ENCODE peak calls at places on chromosome 21, in six cellular contexts. X is pancreas, P is PC-9, E is mucosa of descending colon, Q is neural progenitor cell, V is Peyer's patch. H is an unnamed sample.

GRCh38 chr21:17931080-17931479 is 111.9 kb upstream of the C21orf91 start:
- DNase-seq in X (no peak), P (no peak), E (no peak), Q (no peak), V (no peak), H (no peak)

GRCh38 chr21:31553926-31554325 is 105.6 kb upstream of the SOD1 start:
- DNase-seq in X (no peak), P (no peak), E (no peak), Q (no peak), V (no peak), H (no peak)

GRCh38 chr21:43333301-43334062 is 93.4 kb downstream of the SIK1 start:
- DNase-seq in X (peak; percentile 41), P (peak; percentile 85), E (peak; percentile 36), Q (peak; percentile 54), V (no peak), H (no peak)

GRCh38 chr21:42991992-42992740 is 17.8 kb downstream of the PKNOX1 start:
- DNase-seq in X (no peak), P (peak; percentile 29), E (peak; percentile 34), Q (no peak), V (no peak), H (peak; percentile 29)

GRCh38 chr21:31117046-31117916 is 79.0 kb upstream of the KRTAP19-8 start:
- DNase-seq in X (no peak), P (peak; percentile 28), E (no peak), Q (no peak), V (no peak), H (no peak)

GRCh38 chr21:25573409-25574206 is 33.7 kb downstream of the MRPL39 start:
- DNase-seq in X (no peak), P (peak; percentile 10), E (no peak), Q (no peak), V (peak; percentile 29), H (no peak)

GRCh38 chr21:33991091-33991490 is 75.5 kb upstream of the ATP5PO start:
- DNase-seq in X (no peak), P (no peak), E (no peak), Q (no peak), V (no peak), H (no peak)

GRCh38 chr21:44592446-44593365 is at the start of gene KRTAP10-6:
- DNase-seq in X (no peak), P (no peak), E (no peak), Q (no peak), V (no peak), H (peak; percentile 59)

GRCh38 chr21:45542242-45542666 is at the start of gene SLC19A1:
- DNase-seq in X (peak; percentile 45), P (peak; percentile 58), E (peak; percentile 71), Q (peak; percentile 82), V (peak; percentile 69), H (peak; percentile 81)

GRCh38 chr21:18620421-18620820 is 216.8 kb upstream of the TMPRSS15 start:
- DNase-seq in X (no peak), P (no peak), E (no peak), Q (no peak), V (no peak), H (no peak)

GRCh38 chr21:45640001-45640887 is 3.3 kb upstream of the PCBP3 start:
- DNase-seq in X (no peak), P (no peak), E (peak; percentile 33), Q (no peak), V (no peak), H (no peak)

GRCh38 chr21:13854638-13855037 is 245.1 kb downstream of the POTED start:
- DNase-seq in X (no peak), P (no peak), E (no peak), Q (no peak), V (no peak), H (no peak)

GRCh38 chr21:45972716-45973474 is 8.7 kb upstream of the COL6A1 start:
- DNase-seq in X (no peak), P (no peak), E (no peak), Q (peak; percentile 61), V (no peak), H (peak; percentile 57)

GRCh38 chr21:29656504-29657227 is 283.1 kb downstream of the GRIK1 start:
- DNase-seq in X (no peak), P (peak; percentile 2), E (no peak), Q (no peak), V (no peak), H (no peak)

GRCh38 chr21:26719750-26720149 is 125.5 kb downstream of the ADAMTS1 start:
- DNase-seq in X (no peak), P (no peak), E (no peak), Q (no peak), V (no peak), H (no peak)

GRCh38 chr21:43654806-43655489 is 4.3 kb downstream of the HSF2BP start:
- DNase-seq in X (no peak), P (peak; percentile 23), E (no peak), Q (no peak), V (no peak), H (no peak)

GRCh38 chr21:45805321-45805720 is 161.8 kb downstream of the PCBP3 start:
- DNase-seq in X (no peak), P (no peak), E (no peak), Q (no peak), V (no peak), H (peak; percentile 31)

DNA sequence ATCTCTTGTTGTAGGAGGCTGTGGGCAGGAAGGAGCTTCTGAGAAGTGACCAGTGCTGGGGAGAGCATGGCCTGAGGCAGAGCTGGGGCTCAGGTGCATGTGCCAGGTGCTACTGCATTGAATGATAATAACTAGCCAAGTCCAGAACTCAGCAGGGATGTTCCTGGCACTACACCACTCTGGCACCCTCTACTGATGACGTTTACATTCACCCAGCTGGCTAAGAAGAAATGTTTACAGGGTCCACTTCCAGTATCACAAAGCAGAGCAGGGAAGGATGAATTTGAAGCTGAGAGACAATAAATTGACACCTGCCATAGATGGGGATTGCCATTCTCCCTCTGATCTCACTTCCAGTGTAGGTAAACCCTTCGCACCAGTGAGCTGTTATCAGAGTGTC is 411.8 kb downstream of the SETD4 start:
- DNase-seq in X (peak; percentile 27), P (no peak), E (no peak), Q (no peak), V (no peak), H (no peak)
- TF ChIP-seq CTCF in X (no peak), P (no peak), E (no peak), Q (no peak), V (no peak), H (no peak)

GRCh38 chr21:36257657-36258056 is 62.3 kb upstream of the MORC3 start:
- DNase-seq in X (no peak), P (no peak), E (no peak), Q (no peak), V (no peak), H (no peak)

GRCh38 chr21:36261459-36261858 is 58.5 kb upstream of the MORC3 start:
- DNase-seq in X (no peak), P (no peak), E (no peak), Q (no peak), V (no peak), H (no peak)

GRCh38 chr21:36263797-36264196 is 56.2 kb upstream of the MORC3 start:
- DNase-seq in X (no peak), P (no peak), E (no peak), Q (no peak), V (peak; percentile 40), H (no peak)

GRCh38 chr21:36260030-36260787 is 59.8 kb upstream of the MORC3 start:
- DNase-seq in X (peak; percentile 40), P (peak; percentile 29), E (peak; percentile 83), Q (peak; percentile 37), V (peak; percentile 54), H (no peak)

GRCh38 chr21:36260802-36261201 is 59.2 kb upstream of the MORC3 start:
- DNase-seq in X (no peak), P (no peak), E (no peak), Q (no peak), V (no peak), H (no peak)
- H3K9me3 ChIP-seq in X (no peaks in the 10 kb centered on the region), P (no peaks in the 10 kb centered on the region), E (no peaks in the 10 kb centered on the region), Q (no peaks in the 10 kb centered on the region), V (no peaks in the 10 kb centered on the region), H (no peaks in the 10 kb centered on the region)

GRCh38 chr21:32916522-32917099 is 109.1 kb upstream of the OLIG2 start:
- DNase-seq in X (no peak), P (no peak), E (no peak), Q (no peak), V (no peak), H (no peak)
- TF ChIP-seq CTCF in X (no peak), P (peak; percentile 36), E (no peak), Q (peak; percentile 17), V (no peak), H (no peak)

GRCh38 chr21:36696640-36697472 is 2.1 kb upstream of the SIM2 start:
- DNase-seq in X (no peak), P (no peak), E (no peak), Q (peak; percentile 58), V (no peak), H (peak; percentile 51)
- H3K9me3 ChIP-seq in X (no peaks in the 10 kb centered on the region), P (no peaks in the 10 kb centered on the region), E (no peaks in the 10 kb centered on the region), Q (no peaks in the 10 kb centered on the region), V (no peaks in the 10 kb centered on the region), H (peaks cover 5% of the 10 kb centered on the region)

GRCh38 chr21:41954654-41955499 is 1.1 kb upstream of the C2CD2 start:
- DNase-seq in X (no peak), P (no peak), E (no peak), Q (no peak), V (no peak), H (no peak)

GRCh38 chr21:41957991-41958766 is 4.4 kb upstream of the C2CD2 start:
- DNase-seq in X (peak; percentile 44), P (peak; percentile 85), E (peak; percentile 57), Q (no peak), V (no peak), H (peak; percentile 75)

GRCh38 chr21:41955516-41955915 is 1.7 kb upstream of the C2CD2 start:
- DNase-seq in X (no peak), P (no peak), E (no peak), Q (no peak), V (no peak), H (no peak)

GRCh38 chr21:41958886-41959563 is 5.2 kb upstream of the C2CD2 start:
- DNase-seq in X (no peak), P (peak; percentile 88), E (no peak), Q (no peak), V (no peak), H (peak; percentile 91)

GRCh38 chr21:41956926-41957729 is 3.3 kb upstream of the C2CD2 start:
- DNase-seq in X (no peak), P (no peak), E (no peak), Q (no peak), V (no peak), H (no peak)
- TF ChIP-seq CTCF in X (no peak), P (no peak), E (no peak), Q (no peak), V (no peak), H (no peak)

DNA sequence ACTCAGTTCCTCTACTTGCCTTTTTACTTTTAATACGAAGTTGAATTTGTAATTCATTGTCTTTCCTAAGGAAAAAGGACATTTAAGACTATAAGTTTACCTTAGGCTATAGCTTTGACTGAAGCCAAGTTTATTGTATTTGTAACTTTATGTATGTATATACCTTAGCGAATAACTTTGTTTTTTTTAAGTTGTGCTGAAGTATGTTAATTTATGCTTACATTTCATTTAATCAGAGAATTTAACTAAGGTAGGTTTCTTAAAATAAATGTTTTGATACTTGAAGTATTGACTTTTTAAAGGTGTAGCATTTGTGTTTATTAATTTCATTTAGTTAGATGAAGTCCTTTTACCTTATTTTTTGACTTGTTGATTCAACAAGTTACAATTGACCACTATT is 55.2 kb upstream of the TPTE start:
- DNase-seq in X (no peak), P (no peak), E (no peak), Q (no peak), V (no peak), H (no peak)
- H3K9me3 ChIP-seq in X (no peaks in the 10 kb centered on the region), P (no peaks in the 10 kb centered on the region), E (peaks cover 78% of the 10 kb centered on the region), Q (peaks cover 70% of the 10 kb centered on the region), V (no peaks in the 10 kb centered on the region), H (no peaks in the 10 kb centered on the region)

GRCh38 chr21:39630827-39631226 is 18.1 kb downstream of the B3GALT5 start:
- DNase-seq in X (no peak), P (no peak), E (no peak), Q (no peak), V (no peak), H (no peak)
- TF ChIP-seq CTCF in X (no peak), P (no peak), E (no peak), Q (no peak), V (peak; percentile 47), H (no peak)